ENCODE peak calls at places on chromosomes 11 and 22, in six cellular contexts. D is pancreas, I is IMR-90, B is body of pancreas, P is colonic mucosa, Q is small intestine. H is an unnamed sample.
A peak's percentile ranks its signal among the peaks of the same experiment; 100 is the strongest.

GRCh38 chr11:125138966-125139365 is 25.6 kb upstream of the PKNOX2 start:
- DNase-seq in D (no peak), I (no peak), B (no peak), P (no peak), Q (no peak), H (no peak)

GRCh38 chr11:73192272-73192671 is 25.8 kb upstream of the P2RY2 start:
- DNase-seq in D (no peak), I (no peak), B (no peak), P (no peak), Q (peak; percentile 71), H (peak; percentile 66)

GRCh38 chr11:19311306-19312030 is 70.7 kb upstream of the E2F8 start:
- DNase-seq in D (no peak), I (peak; percentile 50), B (peak; percentile 71), P (peak; percentile 78), Q (peak; percentile 60), H (peak; percentile 74)

GRCh38 chr11:81990659-81991443 is 742.8 kb downstream of the FAM181B start:
- DNase-seq in D (peak; percentile 52), I (no peak), B (no peak), P (no peak), Q (no peak), H (no peak)

GRCh38 chr22:19058713-19059451 is 63.3 kb downstream of the DGCR2 start:
- DNase-seq in D (peak; percentile 77), I (no peak), B (no peak), P (no peak), Q (no peak), H (no peak)

GRCh38 chr11:126348806-126349582 is 6.5 kb upstream of the ST3GAL4 start:
- DNase-seq in D (no peak), I (peak; percentile 36), B (no peak), P (no peak), Q (no peak), H (no peak)

GRCh38 chr11:95884802-95885201 is 39.1 kb downstream of the MTMR2 start:
- DNase-seq in D (no peak), I (no peak), B (no peak), P (no peak), Q (no peak), H (no peak)

GRCh38 chr11:120065176-120065575 is 72.7 kb downstream of the TRIM29 start:
- DNase-seq in D (no peak), I (no peak), B (no peak), P (no peak), Q (no peak), H (no peak)

GRCh38 chr22:45318558-45319318 is 9.0 kb downstream of the FAM118A start:
- DNase-seq in D (no peak), I (peak; percentile 70), B (no peak), P (no peak), Q (peak; percentile 25), H (no peak)

GRCh38 chr11:123145661-123146060 is 49.4 kb downstream of the CLMP start:
- DNase-seq in D (no peak), I (no peak), B (no peak), P (no peak), Q (peak; percentile 60), H (no peak)

GRCh38 chr11:83819936-83820549 is 533.9 kb upstream of the CCDC90B start:
- DNase-seq in D (no peak), I (peak; percentile 79), B (peak; percentile 59), P (no peak), Q (peak; percentile 60), H (no peak)

GRCh38 chr22:38017272-38017920 is 33.0 kb upstream of the SOX10 start:
- DNase-seq in D (no peak), I (peak; percentile 52), B (peak; percentile 79), P (peak; percentile 76), Q (peak; percentile 43), H (peak; percentile 53)
- H3K27ac ChIP-seq in D (no peak overlapping the region), I (no peak overlapping the region), B (peak overlapping the region; percentile 83), P (no peak overlapping the region), Q (no peak overlapping the region), H (peak overlapping the region; percentile 48)

DNA sequence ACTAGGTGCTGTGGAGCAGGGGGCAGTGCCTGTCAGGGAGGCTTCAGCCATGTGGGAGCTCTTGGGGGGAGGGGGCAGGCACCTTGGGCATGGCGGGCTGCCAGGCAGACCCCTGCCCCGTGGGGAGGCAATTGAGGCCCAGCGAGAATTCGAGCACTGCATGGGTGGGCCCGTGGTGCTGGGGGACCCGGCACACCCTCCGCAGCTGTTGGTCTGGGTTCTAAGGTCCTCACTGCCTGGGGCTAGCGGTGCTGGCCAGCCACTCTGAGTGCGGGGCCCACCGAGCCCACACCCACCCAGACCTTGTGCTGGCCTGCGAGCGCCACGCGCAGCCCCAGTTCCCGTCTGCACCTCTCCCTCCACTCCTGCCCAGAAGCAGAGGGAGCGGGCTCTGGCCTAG is 835.5 kb upstream of the CNTN5 start:
- DNase-seq in D (peak; percentile 60), I (no peak), B (no peak), P (no peak), Q (no peak), H (no peak)
- H3K9me3 ChIP-seq in D (no peaks in the 10 kb centered on the region), I (peaks cover 9% of the 10 kb centered on the region), B (no peaks in the 10 kb centered on the region), P (peaks cover 6% of the 10 kb centered on the region), Q (no peaks in the 10 kb centered on the region), H (no peaks in the 10 kb centered on the region)

GRCh38 chr22:39446239-39446721 is 10.5 kb upstream of the MGAT3 start:
- DNase-seq in D (peak; percentile 35), I (no peak), B (no peak), P (peak; percentile 62), Q (peak; percentile 64), H (no peak)
- H3K4me1 ChIP-seq in D (no peaks in the 10 kb centered on the region), I (no peaks in the 10 kb centered on the region), B (no peaks in the 10 kb centered on the region), P (no peaks in the 10 kb centered on the region), Q (peaks cover 3% of the 10 kb centered on the region), H (peaks cover 3% of the 10 kb centered on the region)

DNA sequence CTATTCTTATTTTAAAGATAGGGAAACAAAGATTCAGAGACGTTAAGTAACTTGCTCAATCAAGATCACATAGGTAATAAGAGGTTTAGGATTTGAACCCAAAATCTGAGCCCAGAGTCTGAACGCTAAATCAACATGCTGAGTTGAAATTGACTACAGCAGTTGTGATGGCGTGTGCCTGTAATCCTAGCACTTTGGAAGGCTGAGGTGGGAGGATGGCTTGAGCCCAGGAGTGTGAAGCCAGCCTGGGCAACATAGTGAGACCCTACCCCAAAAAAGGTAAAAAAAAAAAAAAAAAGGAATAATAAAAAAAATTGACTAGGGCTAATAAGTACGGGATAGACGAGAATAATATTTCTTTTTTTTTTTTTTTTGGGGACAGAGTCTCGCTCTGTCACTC is 1.4 kb upstream of the NR1H3 start:
- DNase-seq in D (no peak), I (no peak), B (no peak), P (no peak), Q (no peak), H (no peak)
- H3K27ac ChIP-seq in D (no peak overlapping the region), I (no peak overlapping the region), B (no peak overlapping the region), P (no peak overlapping the region), Q (no peak overlapping the region), H (no peak overlapping the region)

GRCh38 chr11:97854877-97855276 is 1165.9 kb upstream of the CNTN5 start:
- DNase-seq in D (no peak), I (no peak), B (no peak), P (no peak), Q (no peak), H (no peak)
- H3K9me3 ChIP-seq in D (no peaks in the 10 kb centered on the region), I (no peaks in the 10 kb centered on the region), B (no peaks in the 10 kb centered on the region), P (no peaks in the 10 kb centered on the region), Q (no peaks in the 10 kb centered on the region), H (no peaks in the 10 kb centered on the region)